ENCODE peak calls at places on chromosomes 3 and 15, in five cellular contexts. D is suprapubic skin, I is body of pancreas, V is transverse colon, M is ovary. K is an unnamed sample.

GRCh38 chr15:99433757-99434211 is 132.0 kb upstream of the MEF2A start:
- DNase-seq in D (peak; percentile 75), I (no peak), V (no peak), M (no peak), K (no peak)

GRCh38 chr3:122295286-122295685 is 29.8 kb upstream of the CSTA start:
- DNase-seq in D (no peak), I (no peak), V (no peak), M (no peak), K (no peak)

GRCh38 chr3:130894873-130895330 is 1.0 kb downstream of the ATP2C1 start:
- DNase-seq in D (no peak), I (no peak), V (no peak), M (no peak), K (no peak)

GRCh38 chr15:66651198-66651597 is 50.8 kb upstream of the SMAD6 start:
- DNase-seq in D (no peak), I (no peak), V (no peak), M (no peak), K (no peak)

GRCh38 chr15:77676569-77677375 is 44.1 kb upstream of the LINGO1 start:
- DNase-seq in D (no peak), I (no peak), V (no peak), M (no peak), K (no peak)

GRCh38 chr15:55279746-55280351 is 9.8 kb downstream of the RAB27A start:
- DNase-seq in D (no peak), I (peak; percentile 55), V (peak; percentile 34), M (no peak), K (no peak)

GRCh38 chr3:188076176-188076575 is 77.8 kb upstream of the LPP start:
- DNase-seq in D (no peak), I (no peak), V (no peak), M (peak; percentile 67), K (no peak)

GRCh38 chr15:101127503-101128076 is 124.3 kb downstream of the CHSY1 start:
- DNase-seq in D (no peak), I (peak; percentile 37), V (peak; percentile 75), M (peak; percentile 90), K (peak; percentile 82)

GRCh38 chr3:67349551-67350174 is 304.7 kb downstream of the SUCLG2 start:
- DNase-seq in D (no peak), I (no peak), V (no peak), M (no peak), K (no peak)

GRCh38 chr3:50610992-50611463 is 546 bp downstream of the CISH start:
- DNase-seq in D (no peak), I (no peak), V (no peak), M (no peak), K (no peak)

GRCh38 chr3:51024765-51025681 is 350.3 kb downstream of the DOCK3 start:
- DNase-seq in D (no peak), I (peak; percentile 41), V (peak; percentile 60), M (no peak), K (peak; percentile 26)

GRCh38 chr15:74817370-74817737 is 4.7 kb downstream of the LMAN1L start:
- DNase-seq in D (no peak), I (peak; percentile 41), V (peak; percentile 66), M (no peak), K (peak; percentile 41)

GRCh38 chr3:188421836-188422540 is 268.0 kb downstream of the LPP start:
- DNase-seq in D (no peak), I (peak; percentile 61), V (no peak), M (no peak), K (no peak)

GRCh38 chr3:37922721-37923575 is 61.3 kb downstream of the CTDSPL start:
- DNase-seq in D (no peak), I (no peak), V (no peak), M (no peak), K (no peak)

GRCh38 chr3:153970735-153971347 is 150.3 kb upstream of the ARHGEF26 start:
- DNase-seq in D (no peak), I (no peak), V (no peak), M (no peak), K (no peak)

GRCh38 chr3:132854856-132855535 is 132.8 kb upstream of the NPHP3 start:
- DNase-seq in D (no peak), I (no peak), V (no peak), M (no peak), K (no peak)

GRCh38 chr3:49674491-49674983 is 386 bp downstream of the APEH start:
- DNase-seq in D (no peak), I (no peak), V (peak; percentile 38), M (no peak), K (no peak)

GRCh38 chr15:69742361-69742760 is 289.7 kb downstream of the RPLP1 start:
- DNase-seq in D (no peak), I (no peak), V (no peak), M (no peak), K (no peak)

GRCh38 chr3:13420051-13420816 is at the start of gene NUP210:
- DNase-seq in D (no peak), I (peak; percentile 74), V (peak; percentile 70), M (no peak), K (peak; percentile 35)

GRCh38 chr3:170727754-170728153 is 141.9 kb upstream of the SLC7A14 start:
- DNase-seq in D (no peak), I (no peak), V (no peak), M (no peak), K (no peak)

GRCh38 chr15:91547356-91547755 is 306.2 kb upstream of the SLCO3A1 start:
- DNase-seq in D (no peak), I (no peak), V (no peak), M (no peak), K (no peak)

GRCh38 chr3:32428092-32429068 is 36.7 kb downstream of the CMTM7 start:
- DNase-seq in D (no peak), I (no peak), V (no peak), M (no peak), K (no peak)

GRCh38 chr3:77460326-77460725 is 420.4 kb downstream of the ROBO2 start:
- DNase-seq in D (no peak), I (no peak), V (no peak), M (no peak), K (no peak)

GRCh38 chr3:50170689-50171088 is 15.6 kb downstream of the SEMA3F start:
- DNase-seq in D (no peak), I (peak; percentile 34), V (no peak), M (no peak), K (peak; percentile 82)

GRCh38 chr15:53414167-53414566 is 345.3 kb downstream of the WDR72 start:
- DNase-seq in D (no peak), I (peak; percentile 15), V (no peak), M (no peak), K (no peak)

GRCh38 chr15:53412542-53412941 is 346.9 kb downstream of the WDR72 start:
- DNase-seq in D (no peak), I (no peak), V (no peak), M (no peak), K (no peak)

GRCh38 chr15:53416219-53416940 is 343.1 kb downstream of the WDR72 start:
- DNase-seq in D (no peak), I (peak; percentile 27), V (no peak), M (no peak), K (no peak)
- TF ChIP-seq POLR2A in D (no peak), I (no peak), V (no peak), M (no peak), K (no peak)

GRCh38 chr3:134978658-134979057 is 183.6 kb downstream of the EPHB1 start:
- DNase-seq in D (no peak), I (no peak), V (no peak), M (no peak), K (no peak)
- TF ChIP-seq CTCF in D (no peak), I (no peak), V (no peak), M (no peak), K (no peak)

GRCh38 chr3:123620338-123620737 is 35.5 kb upstream of the HACD2 start:
- DNase-seq in D (no peak), I (no peak), V (peak; percentile 48), M (peak; percentile 70), K (no peak)
- TF ChIP-seq POLR2A in D (no peak), I (no peak), V (peak; percentile 74), M (no peak), K (no peak)

GRCh38 chr3:192812736-192813383 is 85.5 kb upstream of the FGF12 start:
- DNase-seq in D (no peak), I (peak; percentile 46), V (peak; percentile 29), M (no peak), K (no peak)
- TF ChIP-seq CTCF in D (no peak), I (no peak), V (peak; percentile 49), M (peak; percentile 44), K (peak; percentile 49)

K was measured in heart left ventricle.